ENCODE peak calls at places on chromosomes 4 and X, in nine cellular contexts. One of them, this sample, is unnamed.

GRCh38 chr4:47647544-47647943 is 162.5 kb downstream of the ATP10D start:
- DNase-seq in A549: no peak
- DNase-seq in SK-N-SH: no peak
- DNase-seq in GM23338: no peak
- DNase-seq in HCT116: no peak
- DNase-seq in Panc1: no peak
- DNase-seq in HL-60: no peak
- DNase-seq in K562: no peak
- DNase-seq in HepG2: no peak
- DNase-seq in this sample: no peak

GRCh38 chrX:24186483-24186882 is 37.0 kb downstream of the ZFX start:
- DNase-seq in A549: no peak
- DNase-seq in SK-N-SH: no peak
- DNase-seq in GM23338: no peak
- DNase-seq in HCT116: no peak
- DNase-seq in Panc1: no peak
- DNase-seq in HL-60: no peak
- DNase-seq in K562: no peak
- DNase-seq in HepG2: no peak
- DNase-seq in this sample: no peak

GRCh38 chrX:86148024-86148511 is at the start of gene DACH2:
- DNase-seq in A549: peak; percentile 71
- DNase-seq in SK-N-SH: peak; percentile 78
- DNase-seq in GM23338: peak; percentile 82
- DNase-seq in HCT116: no peak
- DNase-seq in Panc1: no peak
- DNase-seq in HL-60: peak; percentile 1
- DNase-seq in K562: peak; percentile 33
- DNase-seq in HepG2: peak; percentile 40
- DNase-seq in this sample: no peak

GRCh38 chr4:22412013-22412412 is 103.9 kb downstream of the ADGRA3 start:
- DNase-seq in A549: no peak
- DNase-seq in SK-N-SH: no peak
- DNase-seq in GM23338: no peak
- DNase-seq in HCT116: no peak
- DNase-seq in Panc1: no peak
- DNase-seq in HL-60: no peak
- DNase-seq in K562: no peak
- DNase-seq in HepG2: no peak
- DNase-seq in this sample: no peak

GRCh38 chr4:1265351-1265750 is 16.4 kb upstream of the CTBP1 start:
- DNase-seq in A549: no peak
- DNase-seq in SK-N-SH: no peak
- DNase-seq in GM23338: no peak
- DNase-seq in HCT116: no peak
- DNase-seq in Panc1: no peak
- DNase-seq in HL-60: no peak
- DNase-seq in K562: no peak
- DNase-seq in HepG2: no peak
- DNase-seq in this sample: no peak

GRCh38 chr4:74464291-74464690 is 19.4 kb downstream of the AREG start:
- DNase-seq in A549: no peak
- DNase-seq in SK-N-SH: no peak
- DNase-seq in GM23338: no peak
- DNase-seq in HCT116: no peak
- DNase-seq in Panc1: no peak
- DNase-seq in HL-60: no peak
- DNase-seq in K562: no peak
- DNase-seq in HepG2: no peak
- DNase-seq in this sample: no peak

GRCh38 chr4:92634891-92635290 is 331.1 kb downstream of the GRID2 start:
- DNase-seq in A549: no peak
- DNase-seq in SK-N-SH: no peak
- DNase-seq in GM23338: peak; percentile 25
- DNase-seq in HCT116: no peak
- DNase-seq in Panc1: no peak
- DNase-seq in HL-60: no peak
- DNase-seq in K562: no peak
- DNase-seq in HepG2: no peak
- DNase-seq in this sample: no peak

GRCh38 chr4:10413177-10413576 is 44.0 kb downstream of the ZNF518B start:
- DNase-seq in A549: no peak
- DNase-seq in SK-N-SH: no peak
- DNase-seq in GM23338: no peak
- DNase-seq in HCT116: no peak
- DNase-seq in Panc1: no peak
- DNase-seq in HL-60: no peak
- DNase-seq in K562: peak; percentile 26
- DNase-seq in HepG2: no peak
- DNase-seq in this sample: no peak

GRCh38 chr4:34289489-34289888 is 1954.8 kb downstream of the ARAP2 start:
- DNase-seq in A549: no peak
- DNase-seq in SK-N-SH: no peak
- DNase-seq in GM23338: no peak
- DNase-seq in HCT116: no peak
- DNase-seq in Panc1: no peak
- DNase-seq in HL-60: no peak
- DNase-seq in K562: no peak
- DNase-seq in HepG2: no peak
- DNase-seq in this sample: no peak

GRCh38 chr4:92232566-92232965 is 71.2 kb upstream of the GRID2 start:
- DNase-seq in A549: no peak
- DNase-seq in SK-N-SH: no peak
- DNase-seq in GM23338: no peak
- DNase-seq in HCT116: no peak
- DNase-seq in Panc1: no peak
- DNase-seq in HL-60: no peak
- DNase-seq in K562: no peak
- DNase-seq in HepG2: no peak
- DNase-seq in this sample: no peak

GRCh38 chrX:136750364-136750763 is 30.4 kb downstream of the ARHGEF6 start:
- DNase-seq in A549: no peak
- DNase-seq in SK-N-SH: no peak
- DNase-seq in GM23338: no peak
- DNase-seq in HCT116: no peak
- DNase-seq in Panc1: no peak
- DNase-seq in HL-60: no peak
- DNase-seq in K562: no peak
- DNase-seq in HepG2: no peak
- DNase-seq in this sample: no peak

GRCh38 chrX:136742721-136743379 is 37.9 kb downstream of the ARHGEF6 start:
- DNase-seq in A549: no peak
- DNase-seq in SK-N-SH: peak; percentile 25
- DNase-seq in GM23338: no peak
- DNase-seq in HCT116: no peak
- DNase-seq in Panc1: no peak
- DNase-seq in HL-60: no peak
- DNase-seq in K562: no peak
- DNase-seq in HepG2: no peak
- DNase-seq in this sample: no peak

GRCh38 chrX:136745215-136746173 is 35.2 kb downstream of the ARHGEF6 start:
- DNase-seq in A549: no peak
- DNase-seq in SK-N-SH: no peak
- DNase-seq in GM23338: no peak
- DNase-seq in HCT116: no peak
- DNase-seq in Panc1: no peak
- DNase-seq in HL-60: peak; percentile 63
- DNase-seq in K562: no peak
- DNase-seq in HepG2: no peak
- DNase-seq in this sample: no peak

GRCh38 chrX:136752796-136753195 is 27.9 kb downstream of the ARHGEF6 start:
- DNase-seq in A549: no peak
- DNase-seq in SK-N-SH: no peak
- DNase-seq in GM23338: no peak
- DNase-seq in HCT116: no peak
- DNase-seq in Panc1: no peak
- DNase-seq in HL-60: no peak
- DNase-seq in K562: no peak
- DNase-seq in HepG2: no peak
- DNase-seq in this sample: no peak

DNA sequence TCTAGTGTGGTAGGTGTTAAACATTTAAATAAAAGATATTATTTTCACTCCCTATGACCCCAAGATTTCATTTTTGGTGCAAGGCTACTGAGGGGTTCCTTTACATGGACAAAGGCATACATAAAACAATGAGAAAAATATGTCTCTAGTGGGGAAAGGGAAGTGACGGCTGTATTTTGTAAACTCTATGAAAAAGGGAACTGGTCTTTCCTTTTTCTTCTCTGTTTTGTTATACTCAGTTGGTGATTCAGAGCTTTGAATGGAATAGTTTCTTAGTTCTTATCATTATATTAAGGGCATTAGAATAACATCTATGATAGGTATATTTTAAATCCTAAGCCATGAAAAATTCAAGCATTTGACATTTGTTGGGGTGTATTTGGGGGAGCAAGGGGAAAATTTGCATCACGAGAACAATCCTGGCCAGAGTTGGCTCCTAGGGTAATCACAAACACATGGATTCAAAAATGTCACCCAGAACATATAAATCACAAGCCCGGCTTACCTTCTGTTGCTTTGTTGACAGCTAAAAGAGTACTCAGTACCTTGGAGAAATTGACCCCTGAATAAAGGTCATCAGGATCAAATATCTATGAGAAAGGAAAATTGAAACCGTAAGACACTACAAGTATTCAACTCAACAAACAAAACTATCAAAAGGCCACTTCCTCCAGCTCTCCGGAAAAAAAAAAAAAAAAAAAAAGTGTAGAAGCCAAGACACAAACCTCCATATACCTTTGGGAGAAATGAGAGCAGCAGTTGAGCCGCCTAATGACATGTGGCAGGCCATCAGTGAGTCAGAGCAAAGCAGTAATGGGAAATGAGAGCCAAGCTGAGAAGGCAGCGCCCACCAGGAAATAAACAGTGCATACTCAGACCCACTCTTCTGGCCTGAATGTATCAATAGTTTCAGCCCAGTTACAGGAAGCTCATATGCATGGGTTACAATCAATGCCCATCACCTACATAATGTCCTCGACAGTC is 33.4 kb downstream of the ARHGEF6 start:
- DNase-seq in A549: no peak
- DNase-seq in SK-N-SH: no peak
- DNase-seq in GM23338: no peak
- DNase-seq in HCT116: no peak
- DNase-seq in Panc1: no peak
- DNase-seq in HL-60: no peak
- DNase-seq in K562: no peak
- DNase-seq in HepG2: no peak
- DNase-seq in this sample: no peak
- TF ChIP-seq REST in A549: no peak
- TF ChIP-seq REST in SK-N-SH: no peak
- TF ChIP-seq REST in GM23338: no peak
- TF ChIP-seq REST in HCT116: no peak
- TF ChIP-seq REST in Panc1: no peak
- TF ChIP-seq REST in HL-60: no peak
- TF ChIP-seq REST in K562: no peak
- TF ChIP-seq REST in HepG2: no peak
- TF ChIP-seq REST in this sample: no peak

GRCh38 chr4:154033921-154034320 is 245.0 kb upstream of the SFRP2 start:
- DNase-seq in A549: no peak
- DNase-seq in SK-N-SH: no peak
- DNase-seq in GM23338: no peak
- DNase-seq in HCT116: no peak
- DNase-seq in Panc1: no peak
- DNase-seq in HL-60: no peak
- DNase-seq in K562: no peak
- DNase-seq in HepG2: no peak
- DNase-seq in this sample: no peak

GRCh38 chr4:154029171-154029570 is 240.3 kb upstream of the SFRP2 start:
- DNase-seq in A549: no peak
- DNase-seq in SK-N-SH: no peak
- DNase-seq in GM23338: no peak
- DNase-seq in HCT116: no peak
- DNase-seq in Panc1: no peak
- DNase-seq in HL-60: no peak
- DNase-seq in K562: no peak
- DNase-seq in HepG2: no peak
- DNase-seq in this sample: no peak

GRCh38 chr4:154032914-154033313 is 244.0 kb upstream of the SFRP2 start:
- DNase-seq in A549: no peak
- DNase-seq in SK-N-SH: no peak
- DNase-seq in GM23338: no peak
- DNase-seq in HCT116: no peak
- DNase-seq in Panc1: no peak
- DNase-seq in HL-60: no peak
- DNase-seq in K562: no peak
- DNase-seq in HepG2: no peak
- DNase-seq in this sample: no peak

GRCh38 chr4:154030747-154031146 is 241.9 kb upstream of the SFRP2 start:
- DNase-seq in A549: no peak
- DNase-seq in SK-N-SH: no peak
- DNase-seq in GM23338: no peak
- DNase-seq in HCT116: no peak
- DNase-seq in Panc1: no peak
- DNase-seq in HL-60: no peak
- DNase-seq in K562: no peak
- DNase-seq in HepG2: no peak
- DNase-seq in this sample: no peak

DNA sequence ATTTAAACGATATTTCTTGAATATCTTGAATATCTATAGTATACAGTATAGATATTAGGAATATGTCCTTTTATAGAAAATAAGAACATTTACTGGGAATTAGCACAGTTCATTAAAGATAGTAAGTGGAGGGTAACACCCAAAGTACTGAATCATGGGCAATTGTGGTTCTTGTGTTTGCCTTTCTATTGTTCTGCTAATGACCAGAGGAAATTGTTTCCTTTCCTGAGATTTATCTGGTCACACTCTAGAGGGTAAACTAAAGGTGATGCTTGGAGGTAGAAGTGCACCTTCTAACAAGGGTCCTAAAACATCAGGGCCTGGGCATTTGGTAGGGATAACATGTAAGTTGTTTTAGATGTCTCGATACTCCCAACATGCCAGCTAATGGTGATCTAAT is 241.3 kb upstream of the SFRP2 start:
- DNase-seq in A549: no peak
- DNase-seq in SK-N-SH: no peak
- DNase-seq in GM23338: no peak
- DNase-seq in HCT116: no peak
- DNase-seq in Panc1: no peak
- DNase-seq in HL-60: no peak
- DNase-seq in K562: no peak
- DNase-seq in HepG2: no peak
- DNase-seq in this sample: no peak
- TF ChIP-seq REST in A549: no peak
- TF ChIP-seq REST in SK-N-SH: no peak
- TF ChIP-seq REST in GM23338: no peak
- TF ChIP-seq REST in HCT116: no peak
- TF ChIP-seq REST in Panc1: no peak
- TF ChIP-seq REST in HL-60: no peak
- TF ChIP-seq REST in K562: no peak
- TF ChIP-seq REST in HepG2: no peak
- TF ChIP-seq REST in this sample: no peak

GRCh38 chr4:124965492-124965891 is 253.0 kb upstream of the ANKRD50 start:
- DNase-seq in A549: no peak
- DNase-seq in SK-N-SH: no peak
- DNase-seq in GM23338: no peak
- DNase-seq in HCT116: no peak
- DNase-seq in Panc1: no peak
- DNase-seq in HL-60: no peak
- DNase-seq in K562: no peak
- DNase-seq in HepG2: no peak
- DNase-seq in this sample: no peak
- TF ChIP-seq REST in A549: no peak
- TF ChIP-seq REST in SK-N-SH: no peak
- TF ChIP-seq REST in GM23338: no peak
- TF ChIP-seq REST in HCT116: no peak
- TF ChIP-seq REST in Panc1: no peak
- TF ChIP-seq REST in HL-60: no peak
- TF ChIP-seq REST in K562: no peak
- TF ChIP-seq REST in HepG2: no peak
- TF ChIP-seq REST in this sample: no peak

GRCh38 chr4:57055873-57056272 is 54.3 kb downstream of the IGFBP7 start:
- DNase-seq in A549: no peak
- DNase-seq in SK-N-SH: peak; percentile 64
- DNase-seq in GM23338: no peak
- DNase-seq in HCT116: no peak
- DNase-seq in Panc1: no peak
- DNase-seq in HL-60: no peak
- DNase-seq in K562: no peak
- DNase-seq in HepG2: no peak
- DNase-seq in this sample: no peak
- TF ChIP-seq REST in A549: no peak
- TF ChIP-seq REST in SK-N-SH: no peak
- TF ChIP-seq REST in GM23338: no peak
- TF ChIP-seq REST in HCT116: no peak
- TF ChIP-seq REST in Panc1: no peak
- TF ChIP-seq REST in HL-60: no peak
- TF ChIP-seq REST in K562: no peak
- TF ChIP-seq REST in HepG2: no peak
- TF ChIP-seq REST in this sample: no peak

This sample was measured in GM12878.